ENCODE peak calls at places on chromosomes 5 and 9, in four cellular contexts. One of them, this sample, is unnamed.
A peak's percentile ranks its signal among the peaks of the same experiment; 100 is the strongest.

GRCh38 chr9:88533951-88534455 is 975 bp upstream of the NXNL2 start:
- DNase-seq in A549: peak; percentile 88
- DNase-seq in K562: peak; percentile 61
- DNase-seq in GM12878: no peak
- DNase-seq in this sample: no peak

GRCh38 chr9:131999692-132000551 is 79.7 kb downstream of the MED27 start:
- DNase-seq in A549: no peak
- DNase-seq in K562: peak; percentile 15
- DNase-seq in GM12878: peak; percentile 36
- DNase-seq in this sample: no peak

GRCh38 chr9:37921168-37921510 is 17.2 kb upstream of the SLC25A51 start:
- DNase-seq in A549: no peak
- DNase-seq in K562: no peak
- DNase-seq in GM12878: no peak
- DNase-seq in this sample: no peak

GRCh38 chr9:129720181-129720864 is 32.5 kb downstream of the PTGES start:
- DNase-seq in A549: peak; percentile 36
- DNase-seq in K562: peak; percentile 81
- DNase-seq in GM12878: no peak
- DNase-seq in this sample: peak; percentile 32

GRCh38 chr9:114069476-114070187 is 8.5 kb downstream of the AMBP start:
- DNase-seq in A549: no peak
- DNase-seq in K562: no peak
- DNase-seq in GM12878: no peak
- DNase-seq in this sample: no peak

GRCh38 chr9:126326228-126327015 is at the start of gene MVB12B:
- DNase-seq in A549: peak; percentile 20
- DNase-seq in K562: peak; percentile 72
- DNase-seq in GM12878: no peak
- DNase-seq in this sample: no peak

GRCh38 chr9:136690841-136691261 is 3.6 kb upstream of the AGPAT2 start:
- DNase-seq in A549: no peak
- DNase-seq in K562: no peak
- DNase-seq in GM12878: no peak
- DNase-seq in this sample: no peak

GRCh38 chr9:19102181-19102630 is 498 bp downstream of the HAUS6 start:
- DNase-seq in A549: no peak
- DNase-seq in K562: peak; percentile 34
- DNase-seq in GM12878: no peak
- DNase-seq in this sample: peak; percentile 62

GRCh38 chr5:141508808-141509611 is 20.1 kb downstream of the PCDHGC5 start:
- DNase-seq in A549: no peak
- DNase-seq in K562: no peak
- DNase-seq in GM12878: no peak
- DNase-seq in this sample: peak; percentile 5

GRCh38 chr9:17229945-17230560 is 95.2 kb downstream of the CNTLN start:
- DNase-seq in A549: peak; percentile 42
- DNase-seq in K562: no peak
- DNase-seq in GM12878: no peak
- DNase-seq in this sample: peak; percentile 6

GRCh38 chr5:32279786-32280185 is 33.0 kb downstream of the MTMR12 start:
- DNase-seq in A549: no peak
- DNase-seq in K562: no peak
- DNase-seq in GM12878: no peak
- DNase-seq in this sample: no peak

GRCh38 chr5:174145821-174146220 is 100.3 kb downstream of the NSG2 start:
- DNase-seq in A549: peak; percentile 24
- DNase-seq in K562: peak; percentile 18
- DNase-seq in GM12878: no peak
- DNase-seq in this sample: no peak

GRCh38 chr9:33255006-33255405 is 9.5 kb downstream of the BAG1 start:
- DNase-seq in A549: no peak
- DNase-seq in K562: no peak
- DNase-seq in GM12878: no peak
- DNase-seq in this sample: no peak

GRCh38 chr9:16775330-16775729 is 95.1 kb downstream of the BNC2 start:
- DNase-seq in A549: no peak
- DNase-seq in K562: no peak
- DNase-seq in GM12878: no peak
- DNase-seq in this sample: no peak

GRCh38 chr5:123610665-123611406 is 98.9 kb downstream of the CSNK1G3 start:
- DNase-seq in A549: peak; percentile 68
- DNase-seq in K562: peak; percentile 42
- DNase-seq in GM12878: peak; percentile 17
- DNase-seq in this sample: peak; percentile 54

GRCh38 chr5:67249590-67249895 is 52.9 kb upstream of the CD180 start:
- DNase-seq in A549: no peak
- DNase-seq in K562: no peak
- DNase-seq in GM12878: no peak
- DNase-seq in this sample: no peak

GRCh38 chr5:9343146-9343850 is 202.6 kb downstream of the SEMA5A start:
- DNase-seq in A549: no peak
- DNase-seq in K562: no peak
- DNase-seq in GM12878: no peak
- DNase-seq in this sample: no peak

GRCh38 chr5:35815089-35815936 is 41.4 kb upstream of the IL7R start:
- DNase-seq in A549: peak; percentile 27
- DNase-seq in K562: peak; percentile 61
- DNase-seq in GM12878: no peak
- DNase-seq in this sample: peak; percentile 44

GRCh38 chr5:65156933-65157332 is 324.8 kb downstream of the ADAMTS6 start:
- DNase-seq in A549: no peak
- DNase-seq in K562: no peak
- DNase-seq in GM12878: no peak
- DNase-seq in this sample: no peak

GRCh38 chr9:112894031-112894430 is 3.4 kb upstream of the SLC46A2 start:
- DNase-seq in A549: no peak
- DNase-seq in K562: no peak
- DNase-seq in GM12878: no peak
- DNase-seq in this sample: no peak

GRCh38 chr5:169296456-169297220 is 4.3 kb downstream of the SLIT3 start:
- DNase-seq in A549: peak; percentile 29
- DNase-seq in K562: no peak
- DNase-seq in GM12878: no peak
- DNase-seq in this sample: no peak

GRCh38 chr5:158287643-158288228 is 428.8 kb upstream of the CLINT1 start:
- DNase-seq in A549: peak; percentile 5
- DNase-seq in K562: no peak
- DNase-seq in GM12878: no peak
- DNase-seq in this sample: no peak

GRCh38 chr9:89360465-89360864 is 42.2 kb downstream of the SECISBP2 start:
- DNase-seq in A549: no peak
- DNase-seq in K562: no peak
- DNase-seq in GM12878: no peak
- DNase-seq in this sample: no peak

GRCh38 chr5:133688386-133688785 is 76.0 kb upstream of the FSTL4 start:
- DNase-seq in A549: peak; percentile 7
- DNase-seq in K562: no peak
- DNase-seq in GM12878: no peak
- DNase-seq in this sample: no peak

GRCh38 chr5:58818515-58818914 is 235.6 kb downstream of the RAB3C start:
- DNase-seq in A549: no peak
- DNase-seq in K562: no peak
- DNase-seq in GM12878: no peak
- DNase-seq in this sample: no peak

GRCh38 chr9:105132576-105132975 is 111.9 kb upstream of the SLC44A1 start:
- DNase-seq in A549: peak; percentile 72
- DNase-seq in K562: no peak
- DNase-seq in GM12878: no peak
- DNase-seq in this sample: peak; percentile 43

GRCh38 chr5:121273818-121274433 is 577.8 kb upstream of the FTMT start:
- DNase-seq in A549: peak; percentile 94
- DNase-seq in K562: peak; percentile 9
- DNase-seq in GM12878: no peak
- DNase-seq in this sample: peak; percentile 53

GRCh38 chr5:136020001-136020382 is 8.8 kb upstream of the TGFBI start:
- DNase-seq in A549: no peak
- DNase-seq in K562: no peak
- DNase-seq in GM12878: no peak
- DNase-seq in this sample: no peak

GRCh38 chr9:83584995-83585394 is 37.9 kb upstream of the IDNK start:
- DNase-seq in A549: no peak
- DNase-seq in K562: no peak
- DNase-seq in GM12878: no peak
- DNase-seq in this sample: no peak

GRCh38 chr9:131976157-131976740 is 103.4 kb downstream of the MED27 start:
- DNase-seq in A549: no peak
- DNase-seq in K562: no peak
- DNase-seq in GM12878: no peak
- DNase-seq in this sample: peak; percentile 7

GRCh38 chr9:69171517-69171916 is 2.6 kb upstream of the TJP2 start:
- DNase-seq in A549: no peak
- DNase-seq in K562: no peak
- DNase-seq in GM12878: no peak
- DNase-seq in this sample: no peak

GRCh38 chr5:16453609-16454008 is 12.0 kb downstream of the ZNF622 start:
- DNase-seq in A549: no peak
- DNase-seq in K562: no peak
- DNase-seq in GM12878: no peak
- DNase-seq in this sample: no peak

GRCh38 chr5:39076757-39077475 is 2.7 kb upstream of the RICTOR start:
- DNase-seq in A549: peak; percentile 70
- DNase-seq in K562: no peak
- DNase-seq in GM12878: peak; percentile 53
- DNase-seq in this sample: no peak

GRCh38 chr5:146667633-146668032 is 151.6 kb upstream of the GPR151 start:
- DNase-seq in A549: no peak
- DNase-seq in K562: no peak
- DNase-seq in GM12878: no peak
- DNase-seq in this sample: no peak

DNA sequence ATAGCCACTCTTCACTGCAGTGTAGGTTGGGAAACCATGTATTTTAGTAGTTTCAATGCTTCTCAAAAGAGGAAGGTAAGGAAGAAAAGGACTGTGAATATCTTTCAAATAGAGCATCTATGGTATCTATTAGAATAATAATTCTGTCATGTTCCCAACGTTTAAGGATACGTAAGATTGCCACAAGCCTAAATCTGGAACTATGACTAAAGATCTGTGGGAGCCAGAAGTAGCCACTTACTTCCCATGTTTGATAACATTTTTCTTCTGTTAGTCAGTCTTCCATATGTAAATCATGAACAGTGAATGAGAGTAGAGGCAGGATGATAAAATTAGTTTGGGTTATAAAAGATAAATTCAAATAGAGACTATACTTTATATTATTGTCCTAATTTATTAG is 16.3 kb upstream of the MROH2B start:
- DNase-seq in A549: no peak
- DNase-seq in K562: no peak
- DNase-seq in GM12878: no peak
- DNase-seq in this sample: no peak
- TF ChIP-seq JUNB in A549: no peak
- TF ChIP-seq JUNB in K562: no peak
- TF ChIP-seq JUNB in GM12878: no peak
- TF ChIP-seq JUNB in this sample: no peak

GRCh38 chr5:10625700-10626472 is 62.0 kb downstream of the ANKRD33B start:
- DNase-seq in A549: no peak
- DNase-seq in K562: no peak
- DNase-seq in GM12878: no peak
- DNase-seq in this sample: no peak

GRCh38 chr5:10627185-10628115 is 63.6 kb downstream of the ANKRD33B start:
- DNase-seq in A549: peak; percentile 97
- DNase-seq in K562: peak; percentile 94
- DNase-seq in GM12878: peak; percentile 75
- DNase-seq in this sample: peak; percentile 79

GRCh38 chr5:10624679-10625078 is 60.8 kb downstream of the ANKRD33B start:
- DNase-seq in A549: no peak
- DNase-seq in K562: no peak
- DNase-seq in GM12878: no peak
- DNase-seq in this sample: no peak

GRCh38 chr5:10628601-10629000 is 64.7 kb downstream of the ANKRD33B start:
- DNase-seq in A549: no peak
- DNase-seq in K562: no peak
- DNase-seq in GM12878: no peak
- DNase-seq in this sample: no peak

DNA sequence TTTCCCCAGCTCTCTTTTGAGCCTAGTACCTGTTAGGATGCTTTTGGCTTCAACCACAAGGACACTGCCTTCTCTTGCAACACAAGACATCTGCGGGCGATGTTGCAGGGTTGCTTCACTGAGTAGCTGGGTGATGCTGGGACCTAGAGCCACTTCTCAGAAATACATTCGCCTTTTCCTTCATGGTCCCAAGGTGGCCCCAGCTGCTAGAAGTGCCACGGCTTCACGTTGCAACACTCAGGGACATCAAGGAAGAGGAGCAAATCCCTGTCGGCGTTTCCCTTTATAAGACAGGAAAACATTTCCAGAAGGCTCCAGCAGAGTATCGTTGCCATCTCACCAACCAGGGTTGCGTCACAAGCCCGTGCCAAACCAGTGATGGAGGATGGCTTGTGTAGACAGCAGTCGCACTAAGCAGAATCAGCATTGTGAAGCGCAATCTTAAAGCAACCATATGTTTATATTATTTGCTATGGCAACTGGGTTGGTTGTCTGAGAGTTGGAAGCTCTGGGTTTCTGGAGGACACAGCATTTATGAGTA is 62.7 kb downstream of the ANKRD33B start:
- DNase-seq in A549: no peak
- DNase-seq in K562: no peak
- DNase-seq in GM12878: no peak
- DNase-seq in this sample: no peak
- TF ChIP-seq CEBPB in A549: peak; percentile 60
- TF ChIP-seq CEBPB in K562: peak; percentile 65
- TF ChIP-seq CEBPB in GM12878: no peak
- TF ChIP-seq CEBPB in this sample: peak; percentile 22

DNA sequence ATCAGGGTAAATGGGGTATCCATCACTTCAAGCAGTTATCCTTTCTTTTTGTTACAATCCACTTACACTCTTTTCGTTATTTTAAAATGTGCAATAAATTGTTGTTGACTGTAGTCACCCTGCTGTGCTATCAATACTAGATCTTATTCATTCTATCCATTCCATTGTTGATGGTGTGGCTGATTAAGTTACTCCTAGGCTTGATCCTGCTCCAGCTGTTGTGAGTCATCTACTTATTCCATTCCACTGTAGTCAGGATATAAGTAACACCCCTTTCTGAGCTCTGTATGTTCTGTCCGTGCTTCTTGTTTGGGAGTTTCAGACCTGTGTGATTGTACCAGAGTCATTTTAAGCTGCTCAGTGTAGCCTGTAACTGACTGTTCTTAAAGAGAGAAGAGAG is 122.5 kb upstream of the RUSC2 start:
- DNase-seq in A549: peak; percentile 5
- DNase-seq in K562: no peak
- DNase-seq in GM12878: no peak
- DNase-seq in this sample: no peak
- TF ChIP-seq JUNB in A549: no peak
- TF ChIP-seq JUNB in K562: no peak
- TF ChIP-seq JUNB in GM12878: no peak
- TF ChIP-seq JUNB in this sample: no peak

DNA sequence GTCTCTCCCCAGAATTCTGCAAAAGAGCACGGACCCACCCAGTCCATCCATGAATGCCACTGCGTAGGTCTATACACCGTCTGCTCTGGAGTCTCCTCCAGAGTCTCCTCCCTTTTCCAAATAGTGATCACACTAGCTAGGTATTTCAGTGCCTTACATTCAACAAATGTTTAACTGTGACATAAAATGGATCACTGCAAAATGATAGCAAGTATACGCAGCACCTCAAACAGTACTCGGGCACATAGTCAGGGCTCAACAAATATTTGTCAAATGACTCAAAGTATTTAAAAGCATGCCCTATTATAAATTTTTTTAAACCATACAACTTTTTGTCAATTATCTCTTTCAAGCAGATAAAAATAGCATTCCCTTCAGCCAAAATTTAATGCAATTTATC is 60.5 kb downstream of the TLE1 start:
- DNase-seq in A549: peak; percentile 80
- DNase-seq in K562: no peak
- DNase-seq in GM12878: no peak
- DNase-seq in this sample: peak; percentile 90
- TF ChIP-seq CEBPB in A549: peak; percentile 38
- TF ChIP-seq CEBPB in K562: no peak
- TF ChIP-seq CEBPB in GM12878: no peak
- TF ChIP-seq CEBPB in this sample: no peak

This sample was measured in HepG2.